ENCODE peak calls at places on chromosomes 4 and X, in ten cellular contexts. Y, C, T, F, X, N, O, L, E and V are unnamed samples.

GRCh38 chr4:124973716-124974115 is 261.2 kb upstream of the ANKRD50 start:
- DNase-seq in T (no peak), E (no peak), F (no peak), X (no peak), L (no peak), O (no peak), N (no peak), C (no peak), Y (peak; percentile 22), V (peak; percentile 26)

GRCh38 chrX:38882894-38883620 is 81.8 kb downstream of the MID1IP1 start:
- DNase-seq in E (no peak), O (no peak), X (peak; percentile 12), F (peak; percentile 79), C (no peak), Y (no peak), L (peak; percentile 21), N (peak; percentile 65), T (no peak), V (no peak)

GRCh38 chr4:20172070-20172760 is 79.5 kb upstream of the SLIT2 start:
- DNase-seq in L (no peak), F (peak; percentile 50), T (no peak), O (no peak), X (no peak), Y (no peak), E (no peak), N (peak; percentile 2), C (no peak), V (peak; percentile 1)

GRCh38 chrX:40304115-40304514 is 206.4 kb upstream of the BCOR start:
- DNase-seq in F (no peak), O (no peak), T (no peak), C (no peak), L (no peak), N (no peak), X (no peak), Y (no peak), E (no peak), V (no peak)

GRCh38 chrX:119698835-119699234 is 5.9 kb upstream of the SEPTIN6 start:
- DNase-seq in T (no peak), N (peak; percentile 72), C (no peak), E (peak; percentile 35), O (no peak), Y (peak; percentile 53), F (peak; percentile 69), L (peak; percentile 27), X (peak; percentile 72), V (peak; percentile 83)

GRCh38 chr4:19947349-19947748 is 304.4 kb upstream of the SLIT2 start:
- DNase-seq in Y (no peak), N (peak; percentile 70), X (peak; percentile 10), C (no peak), E (no peak), L (no peak), O (no peak), F (peak; percentile 66), T (no peak), V (no peak)

GRCh38 chr4:7788687-7789425 is 150.8 kb downstream of the AFAP1 start:
- DNase-seq in E (no peak), L (no peak), C (no peak), O (no peak), T (no peak), X (no peak), Y (no peak), N (no peak), F (no peak), V (no peak)

GRCh38 chr4:7336732-7337131 is 98.0 kb downstream of the PSAPL1 start:
- DNase-seq in N (no peak), E (no peak), T (no peak), F (no peak), C (no peak), O (no peak), Y (no peak), X (no peak), L (no peak), V (no peak)

GRCh38 chr4:48667148-48667547 is 112.9 kb downstream of the FRYL start:
- DNase-seq in C (no peak), N (no peak), X (no peak), T (no peak), L (no peak), Y (no peak), F (no peak), O (no peak), E (no peak), V (no peak)

GRCh38 chr4:105840426-105841174 is 54.7 kb upstream of the NPNT start:
- DNase-seq in N (no peak), O (no peak), C (no peak), E (no peak), X (no peak), T (no peak), L (no peak), Y (no peak), F (no peak), V (no peak)

GRCh38 chr4:176191974-176192373 is 3.4 kb downstream of the SPATA4 start:
- DNase-seq in O (no peak), L (no peak), T (no peak), F (no peak), C (no peak), X (no peak), Y (no peak), E (no peak), N (peak; percentile 42), V (no peak)

GRCh38 chr4:119138046-119138445 is 2.4 kb downstream of the MYOZ2 start:
- DNase-seq in X (no peak), N (no peak), T (no peak), L (no peak), O (no peak), E (no peak), Y (no peak), C (no peak), F (no peak), V (peak; percentile 19)

GRCh38 chr4:139550724-139551429 is 5.1 kb downstream of the SETD7 start:
- DNase-seq in T (no peak), E (peak; percentile 27), N (peak; percentile 63), O (no peak), X (no peak), L (peak; percentile 50), C (no peak), Y (no peak), F (no peak), V (peak; percentile 27)

GRCh38 chr4:10117424-10118354 is 1.1 kb upstream of the WDR1 start:
- DNase-seq in F (no peak), N (peak; percentile 49), Y (no peak), O (no peak), C (peak; percentile 67), L (peak; percentile 51), E (no peak), X (no peak), T (peak; percentile 33), V (peak; percentile 77)

GRCh38 chr4:48483006-48483776 is at the start of gene SLC10A4:
- DNase-seq in E (no peak), C (no peak), T (no peak), Y (no peak), O (no peak), X (no peak), N (peak; percentile 63), L (no peak), F (no peak), V (peak; percentile 64)

GRCh38 chr4:168507178-168507577 is 10.3 kb downstream of the PALLD start:
- DNase-seq in O (no peak), L (peak; percentile 66), X (no peak), N (no peak), T (no peak), C (no peak), Y (no peak), E (peak; percentile 58), F (no peak), V (no peak)

GRCh38 chr4:96035727-96036126 is 195.8 kb downstream of the PDHA2 start:
- DNase-seq in X (no peak), E (no peak), Y (peak; percentile 31), O (no peak), C (no peak), T (peak; percentile 66), N (no peak), F (no peak), L (no peak), V (peak; percentile 16)

GRCh38 chrX:5388087-5388486 is 840.6 kb downstream of the NLGN4X start:
- DNase-seq in X (no peak), T (no peak), N (no peak), C (no peak), F (no peak), O (no peak), Y (no peak), E (no peak), L (no peak), V (peak; percentile 1)

GRCh38 chr4:140635606-140636005 is 66.8 kb upstream of the UCP1 start:
- DNase-seq in O (no peak), C (no peak), N (peak; percentile 73), Y (peak; percentile 82), T (no peak), L (peak; percentile 64), E (peak; percentile 78), X (no peak), F (peak; percentile 64), V (peak; percentile 53)

GRCh38 chr4:26779674-26780073 is 81.0 kb upstream of the STIM2 start:
- DNase-seq in E (no peak), L (no peak), X (no peak), F (peak; percentile 66), O (no peak), Y (no peak), N (peak; percentile 74), T (no peak), C (no peak), V (no peak)

GRCh38 chr4:138243369-138243768 is 1.2 kb upstream of the SLC7A11 start:
- DNase-seq in E (no peak), T (no peak), O (no peak), L (no peak), N (peak; percentile 61), F (no peak), Y (peak; percentile 54), C (no peak), X (no peak), V (peak; percentile 74)

GRCh38 chr4:68498413-68499007 is 51.2 kb downstream of the TMPRSS11E start:
- DNase-seq in T (peak; percentile 52), N (peak; percentile 77), L (peak; percentile 77), E (peak; percentile 68), O (peak; percentile 36), Y (peak; percentile 87), C (peak; percentile 47), F (peak; percentile 58), X (peak; percentile 55), V (peak; percentile 86)

GRCh38 chrX:39705299-39705698 is 392.5 kb downstream of the BCOR start:
- DNase-seq in E (peak; percentile 82), C (no peak), F (peak; percentile 84), N (peak; percentile 87), O (no peak), X (peak; percentile 78), L (peak; percentile 71), Y (peak; percentile 45), T (no peak), V (peak; percentile 38)

GRCh38 chr4:91851456-91851855 is 452.3 kb upstream of the GRID2 start:
- DNase-seq in L (no peak), E (no peak), Y (no peak), N (no peak), F (no peak), O (no peak), C (no peak), T (no peak), X (no peak), V (no peak)

GRCh38 chrX:46953597-46953996 is 41.4 kb downstream of the JADE3 start:
- DNase-seq in X (no peak), L (no peak), Y (peak; percentile 35), T (peak; percentile 12), C (no peak), E (no peak), O (no peak), F (no peak), N (no peak), V (peak; percentile 45)

GRCh38 chrX:22686138-22686541 is 313.6 kb upstream of the DDX53 start:
- DNase-seq in C (no peak), F (no peak), X (peak; percentile 72), L (peak; percentile 6), T (no peak), N (peak; percentile 79), Y (no peak), E (no peak), O (no peak), V (peak; percentile 53)

GRCh38 chr4:174590336-174590735 is 68.0 kb upstream of the HPGD start:
- DNase-seq in Y (no peak), E (no peak), F (no peak), X (no peak), L (no peak), O (no peak), C (no peak), N (no peak), T (no peak), V (no peak)

GRCh38 chr4:154088741-154089140 is 299.9 kb upstream of the SFRP2 start:
- DNase-seq in N (peak; percentile 13), Y (no peak), E (no peak), F (no peak), X (no peak), C (no peak), O (no peak), L (no peak), T (no peak), V (no peak)